ENCODE peak calls at places on chromosome 15, in nine cellular contexts. One of them, this sample, is unnamed.

GRCh38 chr15:75200765-75201608 is 695 bp upstream of the C15orf39 start:
- DNase-seq in posterior vena cava: no peak
- DNase-seq in psoas muscle: no peak
- DNase-seq in stimulated activated CD8-positive, alpha-beta memory T cell treated with anti-CD3 and anti-CD28 coated beads, Interleukin-4, amount 100 ng/mL, for 24 hours: peak; percentile 30
- DNase-seq in NCI-H1417: peak; percentile 32
- DNase-seq in EL: peak; percentile 28
- DNase-seq in gastrocnemius medialis: no peak
- DNase-seq in NCI-H1092: no peak
- DNase-seq in activated CD8-positive, alpha-beta memory T cell treated with anti-CD3 and anti-CD28 coated beads for 48 hours: no peak
- DNase-seq in this sample: peak; percentile 34

GRCh38 chr15:100849021-100849831 is 30.4 kb upstream of the ALDH1A3 start:
- DNase-seq in posterior vena cava: peak; percentile 83
- DNase-seq in psoas muscle: peak; percentile 74
- DNase-seq in stimulated activated CD8-positive, alpha-beta memory T cell treated with anti-CD3 and anti-CD28 coated beads, Interleukin-4, amount 100 ng/mL, for 24 hours: peak; percentile 51
- DNase-seq in NCI-H1417: peak; percentile 69
- DNase-seq in EL: peak; percentile 57
- DNase-seq in gastrocnemius medialis: no peak
- DNase-seq in NCI-H1092: peak; percentile 53
- DNase-seq in activated CD8-positive, alpha-beta memory T cell treated with anti-CD3 and anti-CD28 coated beads for 48 hours: no peak
- DNase-seq in this sample: no peak

GRCh38 chr15:93861413-93861812 is 369.9 kb upstream of the MCTP2 start:
- DNase-seq in posterior vena cava: no peak
- DNase-seq in psoas muscle: no peak
- DNase-seq in stimulated activated CD8-positive, alpha-beta memory T cell treated with anti-CD3 and anti-CD28 coated beads, Interleukin-4, amount 100 ng/mL, for 24 hours: no peak
- DNase-seq in NCI-H1417: no peak
- DNase-seq in EL: no peak
- DNase-seq in gastrocnemius medialis: no peak
- DNase-seq in NCI-H1092: no peak
- DNase-seq in activated CD8-positive, alpha-beta memory T cell treated with anti-CD3 and anti-CD28 coated beads for 48 hours: no peak
- DNase-seq in this sample: no peak

GRCh38 chr15:34318277-34319079 is 19.1 kb downstream of the SLC12A6 start:
- DNase-seq in posterior vena cava: no peak
- DNase-seq in psoas muscle: no peak
- DNase-seq in stimulated activated CD8-positive, alpha-beta memory T cell treated with anti-CD3 and anti-CD28 coated beads, Interleukin-4, amount 100 ng/mL, for 24 hours: no peak
- DNase-seq in NCI-H1417: peak; percentile 18
- DNase-seq in EL: peak; percentile 70
- DNase-seq in gastrocnemius medialis: peak; percentile 17
- DNase-seq in NCI-H1092: no peak
- DNase-seq in activated CD8-positive, alpha-beta memory T cell treated with anti-CD3 and anti-CD28 coated beads for 48 hours: no peak
- DNase-seq in this sample: peak; percentile 58

GRCh38 chr15:48046813-48047483 is 73.8 kb upstream of the SLC24A5 start:
- DNase-seq in posterior vena cava: no peak
- DNase-seq in psoas muscle: no peak
- DNase-seq in stimulated activated CD8-positive, alpha-beta memory T cell treated with anti-CD3 and anti-CD28 coated beads, Interleukin-4, amount 100 ng/mL, for 24 hours: no peak
- DNase-seq in NCI-H1417: peak; percentile 10
- DNase-seq in EL: no peak
- DNase-seq in gastrocnemius medialis: no peak
- DNase-seq in NCI-H1092: no peak
- DNase-seq in activated CD8-positive, alpha-beta memory T cell treated with anti-CD3 and anti-CD28 coated beads for 48 hours: no peak
- DNase-seq in this sample: no peak

GRCh38 chr15:56917652-56918045 is 795 bp upstream of the TCF12 start:
- DNase-seq in posterior vena cava: no peak
- DNase-seq in psoas muscle: peak; percentile 50
- DNase-seq in stimulated activated CD8-positive, alpha-beta memory T cell treated with anti-CD3 and anti-CD28 coated beads, Interleukin-4, amount 100 ng/mL, for 24 hours: no peak
- DNase-seq in NCI-H1417: no peak
- DNase-seq in EL: no peak
- DNase-seq in gastrocnemius medialis: no peak
- DNase-seq in NCI-H1092: no peak
- DNase-seq in activated CD8-positive, alpha-beta memory T cell treated with anti-CD3 and anti-CD28 coated beads for 48 hours: no peak
- DNase-seq in this sample: peak; percentile 59

GRCh38 chr15:88704791-88705768 is 66.3 kb downstream of the ISG20 start:
- DNase-seq in posterior vena cava: peak; percentile 92
- DNase-seq in psoas muscle: peak; percentile 54
- DNase-seq in stimulated activated CD8-positive, alpha-beta memory T cell treated with anti-CD3 and anti-CD28 coated beads, Interleukin-4, amount 100 ng/mL, for 24 hours: no peak
- DNase-seq in NCI-H1417: no peak
- DNase-seq in EL: peak; percentile 58
- DNase-seq in gastrocnemius medialis: no peak
- DNase-seq in NCI-H1092: no peak
- DNase-seq in activated CD8-positive, alpha-beta memory T cell treated with anti-CD3 and anti-CD28 coated beads for 48 hours: no peak
- DNase-seq in this sample: no peak

GRCh38 chr15:66565731-66566130 is at the start of gene LCTL:
- DNase-seq in posterior vena cava: peak; percentile 28
- DNase-seq in psoas muscle: no peak
- DNase-seq in stimulated activated CD8-positive, alpha-beta memory T cell treated with anti-CD3 and anti-CD28 coated beads, Interleukin-4, amount 100 ng/mL, for 24 hours: no peak
- DNase-seq in NCI-H1417: no peak
- DNase-seq in EL: peak; percentile 63
- DNase-seq in gastrocnemius medialis: no peak
- DNase-seq in NCI-H1092: no peak
- DNase-seq in activated CD8-positive, alpha-beta memory T cell treated with anti-CD3 and anti-CD28 coated beads for 48 hours: no peak
- DNase-seq in this sample: no peak

GRCh38 chr15:37125143-37125542 is 24.8 kb upstream of the MEIS2 start:
- DNase-seq in posterior vena cava: no peak
- DNase-seq in psoas muscle: no peak
- DNase-seq in stimulated activated CD8-positive, alpha-beta memory T cell treated with anti-CD3 and anti-CD28 coated beads, Interleukin-4, amount 100 ng/mL, for 24 hours: no peak
- DNase-seq in NCI-H1417: no peak
- DNase-seq in EL: peak; percentile 19
- DNase-seq in gastrocnemius medialis: no peak
- DNase-seq in NCI-H1092: no peak
- DNase-seq in activated CD8-positive, alpha-beta memory T cell treated with anti-CD3 and anti-CD28 coated beads for 48 hours: no peak
- DNase-seq in this sample: no peak

GRCh38 chr15:75694241-75695182 is 18.1 kb downstream of the CSPG4 start:
- DNase-seq in posterior vena cava: peak; percentile 95
- DNase-seq in psoas muscle: peak; percentile 91
- DNase-seq in stimulated activated CD8-positive, alpha-beta memory T cell treated with anti-CD3 and anti-CD28 coated beads, Interleukin-4, amount 100 ng/mL, for 24 hours: no peak
- DNase-seq in NCI-H1417: no peak
- DNase-seq in EL: peak; percentile 100
- DNase-seq in gastrocnemius medialis: peak; percentile 56
- DNase-seq in NCI-H1092: peak; percentile 47
- DNase-seq in activated CD8-positive, alpha-beta memory T cell treated with anti-CD3 and anti-CD28 coated beads for 48 hours: no peak
- DNase-seq in this sample: peak; percentile 52

GRCh38 chr15:28191832-28192231 is 92.7 kb upstream of the OCA2 start:
- DNase-seq in posterior vena cava: peak; percentile 86
- DNase-seq in psoas muscle: peak; percentile 71
- DNase-seq in stimulated activated CD8-positive, alpha-beta memory T cell treated with anti-CD3 and anti-CD28 coated beads, Interleukin-4, amount 100 ng/mL, for 24 hours: no peak
- DNase-seq in NCI-H1417: no peak
- DNase-seq in EL: peak; percentile 3
- DNase-seq in gastrocnemius medialis: peak; percentile 7
- DNase-seq in NCI-H1092: peak; percentile 19
- DNase-seq in activated CD8-positive, alpha-beta memory T cell treated with anti-CD3 and anti-CD28 coated beads for 48 hours: no peak
- DNase-seq in this sample: no peak

GRCh38 chr15:57761562-57761961 is 55.0 kb downstream of the POLR2M start:
- DNase-seq in posterior vena cava: no peak
- DNase-seq in psoas muscle: no peak
- DNase-seq in stimulated activated CD8-positive, alpha-beta memory T cell treated with anti-CD3 and anti-CD28 coated beads, Interleukin-4, amount 100 ng/mL, for 24 hours: no peak
- DNase-seq in NCI-H1417: no peak
- DNase-seq in EL: no peak
- DNase-seq in gastrocnemius medialis: no peak
- DNase-seq in NCI-H1092: no peak
- DNase-seq in activated CD8-positive, alpha-beta memory T cell treated with anti-CD3 and anti-CD28 coated beads for 48 hours: no peak
- DNase-seq in this sample: no peak

GRCh38 chr15:38128389-38128788 is 124.2 kb upstream of the SPRED1 start:
- DNase-seq in posterior vena cava: no peak
- DNase-seq in psoas muscle: no peak
- DNase-seq in stimulated activated CD8-positive, alpha-beta memory T cell treated with anti-CD3 and anti-CD28 coated beads, Interleukin-4, amount 100 ng/mL, for 24 hours: no peak
- DNase-seq in NCI-H1417: no peak
- DNase-seq in EL: peak; percentile 35
- DNase-seq in gastrocnemius medialis: no peak
- DNase-seq in NCI-H1092: no peak
- DNase-seq in activated CD8-positive, alpha-beta memory T cell treated with anti-CD3 and anti-CD28 coated beads for 48 hours: no peak
- DNase-seq in this sample: no peak

GRCh38 chr15:84582583-84583157 is 18.1 kb upstream of the ZSCAN2 start:
- DNase-seq in posterior vena cava: no peak
- DNase-seq in psoas muscle: no peak
- DNase-seq in stimulated activated CD8-positive, alpha-beta memory T cell treated with anti-CD3 and anti-CD28 coated beads, Interleukin-4, amount 100 ng/mL, for 24 hours: no peak
- DNase-seq in NCI-H1417: no peak
- DNase-seq in EL: peak; percentile 13
- DNase-seq in gastrocnemius medialis: no peak
- DNase-seq in NCI-H1092: no peak
- DNase-seq in activated CD8-positive, alpha-beta memory T cell treated with anti-CD3 and anti-CD28 coated beads for 48 hours: no peak
- DNase-seq in this sample: no peak

GRCh38 chr15:72319985-72320671 is at the start of gene CELF6:
- DNase-seq in posterior vena cava: peak; percentile 95
- DNase-seq in psoas muscle: peak; percentile 80
- DNase-seq in stimulated activated CD8-positive, alpha-beta memory T cell treated with anti-CD3 and anti-CD28 coated beads, Interleukin-4, amount 100 ng/mL, for 24 hours: peak; percentile 61
- DNase-seq in NCI-H1417: peak; percentile 87
- DNase-seq in EL: peak; percentile 75
- DNase-seq in gastrocnemius medialis: peak; percentile 31
- DNase-seq in NCI-H1092: peak; percentile 85
- DNase-seq in activated CD8-positive, alpha-beta memory T cell treated with anti-CD3 and anti-CD28 coated beads for 48 hours: peak; percentile 42
- DNase-seq in this sample: peak; percentile 95

GRCh38 chr15:48624700-48625099 is 20.8 kb downstream of the FBN1 start:
- DNase-seq in posterior vena cava: no peak
- DNase-seq in psoas muscle: no peak
- DNase-seq in stimulated activated CD8-positive, alpha-beta memory T cell treated with anti-CD3 and anti-CD28 coated beads, Interleukin-4, amount 100 ng/mL, for 24 hours: no peak
- DNase-seq in NCI-H1417: no peak
- DNase-seq in EL: no peak
- DNase-seq in gastrocnemius medialis: no peak
- DNase-seq in NCI-H1092: no peak
- DNase-seq in activated CD8-positive, alpha-beta memory T cell treated with anti-CD3 and anti-CD28 coated beads for 48 hours: no peak
- DNase-seq in this sample: no peak

GRCh38 chr15:39338251-39338650 is 242.6 kb upstream of the THBS1 start:
- DNase-seq in posterior vena cava: no peak
- DNase-seq in psoas muscle: no peak
- DNase-seq in stimulated activated CD8-positive, alpha-beta memory T cell treated with anti-CD3 and anti-CD28 coated beads, Interleukin-4, amount 100 ng/mL, for 24 hours: no peak
- DNase-seq in NCI-H1417: no peak
- DNase-seq in EL: no peak
- DNase-seq in gastrocnemius medialis: no peak
- DNase-seq in NCI-H1092: no peak
- DNase-seq in activated CD8-positive, alpha-beta memory T cell treated with anti-CD3 and anti-CD28 coated beads for 48 hours: no peak
- DNase-seq in this sample: no peak

GRCh38 chr15:99016680-99017321 is 9.2 kb upstream of the PGPEP1L start:
- DNase-seq in posterior vena cava: no peak
- DNase-seq in psoas muscle: peak; percentile 72
- DNase-seq in stimulated activated CD8-positive, alpha-beta memory T cell treated with anti-CD3 and anti-CD28 coated beads, Interleukin-4, amount 100 ng/mL, for 24 hours: no peak
- DNase-seq in NCI-H1417: no peak
- DNase-seq in EL: peak; percentile 79
- DNase-seq in gastrocnemius medialis: no peak
- DNase-seq in NCI-H1092: no peak
- DNase-seq in activated CD8-positive, alpha-beta memory T cell treated with anti-CD3 and anti-CD28 coated beads for 48 hours: no peak
- DNase-seq in this sample: no peak

GRCh38 chr15:57489122-57489521 is 102.6 kb upstream of the MYZAP start:
- DNase-seq in posterior vena cava: no peak
- DNase-seq in psoas muscle: no peak
- DNase-seq in stimulated activated CD8-positive, alpha-beta memory T cell treated with anti-CD3 and anti-CD28 coated beads, Interleukin-4, amount 100 ng/mL, for 24 hours: no peak
- DNase-seq in NCI-H1417: no peak
- DNase-seq in EL: no peak
- DNase-seq in gastrocnemius medialis: no peak
- DNase-seq in NCI-H1092: no peak
- DNase-seq in activated CD8-positive, alpha-beta memory T cell treated with anti-CD3 and anti-CD28 coated beads for 48 hours: no peak
- DNase-seq in this sample: no peak

GRCh38 chr15:78195735-78196201 is 38.6 kb downstream of the ACSBG1 start:
- DNase-seq in posterior vena cava: peak; percentile 73
- DNase-seq in psoas muscle: peak; percentile 56
- DNase-seq in stimulated activated CD8-positive, alpha-beta memory T cell treated with anti-CD3 and anti-CD28 coated beads, Interleukin-4, amount 100 ng/mL, for 24 hours: no peak
- DNase-seq in NCI-H1417: peak; percentile 11
- DNase-seq in EL: peak; percentile 21
- DNase-seq in gastrocnemius medialis: no peak
- DNase-seq in NCI-H1092: no peak
- DNase-seq in activated CD8-positive, alpha-beta memory T cell treated with anti-CD3 and anti-CD28 coated beads for 48 hours: peak; percentile 9
- DNase-seq in this sample: peak; percentile 48

GRCh38 chr15:31345606-31346366 is 19.2 kb downstream of the KLF13 start:
- DNase-seq in posterior vena cava: no peak
- DNase-seq in psoas muscle: peak; percentile 56
- DNase-seq in stimulated activated CD8-positive, alpha-beta memory T cell treated with anti-CD3 and anti-CD28 coated beads, Interleukin-4, amount 100 ng/mL, for 24 hours: no peak
- DNase-seq in NCI-H1417: no peak
- DNase-seq in EL: no peak
- DNase-seq in gastrocnemius medialis: no peak
- DNase-seq in NCI-H1092: no peak
- DNase-seq in activated CD8-positive, alpha-beta memory T cell treated with anti-CD3 and anti-CD28 coated beads for 48 hours: no peak
- DNase-seq in this sample: peak; percentile 47

This sample was measured in NAMALWA.